ENCODE peak calls at places on chromosomes 2 and 18, in seven cellular contexts. One of them, this sample, is unnamed.

GRCh38 chr2:96413067-96413722 is 77.6 kb downstream of the NCAPH start:
- DNase-seq in MCF 10A: no peak
- DNase-seq in activated CD4-positive, alpha-beta memory T cell treated with anti-CD3 and anti-CD28 coated beads for 36 hours: no peak
- DNase-seq in right lobe of liver: no peak
- DNase-seq in activated CD4-positive, alpha-beta T cell treated with anti-CD3 and anti-CD28 coated beads, Interleukin-2, amount 50 U/mL, for 24 hours: no peak
- DNase-seq in heart right ventricle: no peak
- DNase-seq in T-helper 9 cell: no peak
- DNase-seq in this sample: no peak

GRCh38 chr18:79772108-79772864 is 25.5 kb upstream of the KCNG2 start:
- DNase-seq in activated CD4-positive, alpha-beta T cell treated with anti-CD3 and anti-CD28 coated beads, Interleukin-2, amount 50 U/mL, for 24 hours: no peak
- DNase-seq in MCF 10A: no peak
- DNase-seq in heart right ventricle: no peak
- DNase-seq in right lobe of liver: no peak
- DNase-seq in activated CD4-positive, alpha-beta memory T cell treated with anti-CD3 and anti-CD28 coated beads for 36 hours: no peak
- DNase-seq in T-helper 9 cell: no peak
- DNase-seq in this sample: no peak

GRCh38 chr18:45602926-45603325 is 12.3 kb upstream of the SLC14A2 start:
- DNase-seq in heart right ventricle: no peak
- DNase-seq in T-helper 9 cell: no peak
- DNase-seq in MCF 10A: no peak
- DNase-seq in right lobe of liver: no peak
- DNase-seq in activated CD4-positive, alpha-beta memory T cell treated with anti-CD3 and anti-CD28 coated beads for 36 hours: no peak
- DNase-seq in activated CD4-positive, alpha-beta T cell treated with anti-CD3 and anti-CD28 coated beads, Interleukin-2, amount 50 U/mL, for 24 hours: no peak
- DNase-seq in this sample: no peak

GRCh38 chr18:24992491-24992890 is 359.5 kb downstream of the ZNF521 start:
- DNase-seq in activated CD4-positive, alpha-beta T cell treated with anti-CD3 and anti-CD28 coated beads, Interleukin-2, amount 50 U/mL, for 24 hours: no peak
- DNase-seq in heart right ventricle: no peak
- DNase-seq in T-helper 9 cell: no peak
- DNase-seq in right lobe of liver: no peak
- DNase-seq in MCF 10A: no peak
- DNase-seq in activated CD4-positive, alpha-beta memory T cell treated with anti-CD3 and anti-CD28 coated beads for 36 hours: no peak
- DNase-seq in this sample: no peak

GRCh38 chr18:46407471-46408166 is 249.4 kb downstream of the LOXHD1 start:
- DNase-seq in right lobe of liver: no peak
- DNase-seq in T-helper 9 cell: no peak
- DNase-seq in MCF 10A: peak; percentile 30
- DNase-seq in activated CD4-positive, alpha-beta memory T cell treated with anti-CD3 and anti-CD28 coated beads for 36 hours: no peak
- DNase-seq in heart right ventricle: peak; percentile 60
- DNase-seq in activated CD4-positive, alpha-beta T cell treated with anti-CD3 and anti-CD28 coated beads, Interleukin-2, amount 50 U/mL, for 24 hours: no peak
- DNase-seq in this sample: no peak

GRCh38 chr2:98441706-98442450 is 2.8 kb upstream of the INPP4A start:
- DNase-seq in right lobe of liver: no peak
- DNase-seq in heart right ventricle: no peak
- DNase-seq in MCF 10A: no peak
- DNase-seq in T-helper 9 cell: no peak
- DNase-seq in activated CD4-positive, alpha-beta memory T cell treated with anti-CD3 and anti-CD28 coated beads for 36 hours: no peak
- DNase-seq in activated CD4-positive, alpha-beta T cell treated with anti-CD3 and anti-CD28 coated beads, Interleukin-2, amount 50 U/mL, for 24 hours: no peak
- DNase-seq in this sample: no peak

GRCh38 chr2:28525481-28525880 is 29.6 kb downstream of the PLB1 start:
- DNase-seq in heart right ventricle: no peak
- DNase-seq in activated CD4-positive, alpha-beta T cell treated with anti-CD3 and anti-CD28 coated beads, Interleukin-2, amount 50 U/mL, for 24 hours: no peak
- DNase-seq in activated CD4-positive, alpha-beta memory T cell treated with anti-CD3 and anti-CD28 coated beads for 36 hours: no peak
- DNase-seq in MCF 10A: no peak
- DNase-seq in right lobe of liver: no peak
- DNase-seq in T-helper 9 cell: no peak
- DNase-seq in this sample: no peak

GRCh38 chr2:12507295-12507694 is 209.4 kb upstream of the TRIB2 start:
- DNase-seq in heart right ventricle: no peak
- DNase-seq in T-helper 9 cell: peak; percentile 17
- DNase-seq in activated CD4-positive, alpha-beta T cell treated with anti-CD3 and anti-CD28 coated beads, Interleukin-2, amount 50 U/mL, for 24 hours: peak; percentile 77
- DNase-seq in MCF 10A: peak; percentile 99
- DNase-seq in right lobe of liver: no peak
- DNase-seq in activated CD4-positive, alpha-beta memory T cell treated with anti-CD3 and anti-CD28 coated beads for 36 hours: peak; percentile 88
- DNase-seq in this sample: peak; percentile 88

GRCh38 chr2:145108385-145108784 is 588.5 kb upstream of the ZEB2 start:
- DNase-seq in MCF 10A: no peak
- DNase-seq in T-helper 9 cell: no peak
- DNase-seq in heart right ventricle: no peak
- DNase-seq in right lobe of liver: no peak
- DNase-seq in activated CD4-positive, alpha-beta T cell treated with anti-CD3 and anti-CD28 coated beads, Interleukin-2, amount 50 U/mL, for 24 hours: no peak
- DNase-seq in activated CD4-positive, alpha-beta memory T cell treated with anti-CD3 and anti-CD28 coated beads for 36 hours: no peak
- DNase-seq in this sample: no peak

This sample was measured in stimulated activated CD4-positive, alpha-beta T cell treated with anti-CD3 and anti-CD28 coated beads, Interleukin-1b, Interleukin-23, amount 100 ng/mL, for 48 hours.